ENCODE peak calls at places on chromosomes 12 and 14, in six cellular contexts. L is body of pancreas, E is HepG2, G is ovary, U is A549, J is adrenal gland. R is an unnamed sample.

GRCh38 chr14:24250354-24250753 is 7.9 kb upstream of the TINF2 start:
- DNase-seq in E (no peak), G (no peak), U (no peak), L (no peak), J (no peak), R (no peak)

GRCh38 chr12:69290545-69291277 is 51.3 kb downstream of the CPSF6 start:
- DNase-seq in U (peak; percentile 90), G (peak; percentile 14), J (peak; percentile 88), E (peak; percentile 82), L (peak; percentile 93), R (peak; percentile 24)

GRCh38 chr12:132560831-132561783 is 49.3 kb downstream of the LRCOL1 start:
- DNase-seq in L (peak; percentile 86), U (peak; percentile 82), J (no peak), G (no peak), E (peak; percentile 62), R (peak; percentile 90)

GRCh38 chr12:66508025-66508424 is 170.9 kb downstream of the GRIP1 start:
- DNase-seq in G (no peak), E (no peak), J (no peak), U (no peak), L (no peak), R (no peak)

GRCh38 chr14:99460793-99461192 is 19.9 kb downstream of the SETD3 start:
- DNase-seq in L (no peak), J (no peak), U (no peak), E (no peak), G (no peak), R (no peak)

GRCh38 chr14:51939211-51939705 is 50.1 kb upstream of the RTRAF start:
- DNase-seq in E (no peak), G (no peak), U (no peak), L (peak; percentile 7), J (no peak), R (no peak)

GRCh38 chr12:108812324-108812723 is 45.1 kb downstream of the SSH1 start:
- DNase-seq in G (no peak), E (no peak), U (no peak), J (no peak), L (no peak), R (no peak)

GRCh38 chr12:12015073-12015685 is 55.6 kb upstream of the BCL2L14 start:
- DNase-seq in U (no peak), J (peak; percentile 35), L (no peak), G (no peak), E (no peak), R (no peak)

GRCh38 chr12:51421266-51421884 is 3.3 kb upstream of the SLC4A8 start:
- DNase-seq in U (peak; percentile 76), J (peak; percentile 80), G (peak; percentile 56), L (peak; percentile 65), E (peak; percentile 48), R (peak; percentile 33)

GRCh38 chr12:67515679-67516363 is 132.7 kb upstream of the DYRK2 start:
- DNase-seq in L (peak; percentile 71), U (no peak), E (no peak), G (no peak), J (no peak), R (no peak)

DNA sequence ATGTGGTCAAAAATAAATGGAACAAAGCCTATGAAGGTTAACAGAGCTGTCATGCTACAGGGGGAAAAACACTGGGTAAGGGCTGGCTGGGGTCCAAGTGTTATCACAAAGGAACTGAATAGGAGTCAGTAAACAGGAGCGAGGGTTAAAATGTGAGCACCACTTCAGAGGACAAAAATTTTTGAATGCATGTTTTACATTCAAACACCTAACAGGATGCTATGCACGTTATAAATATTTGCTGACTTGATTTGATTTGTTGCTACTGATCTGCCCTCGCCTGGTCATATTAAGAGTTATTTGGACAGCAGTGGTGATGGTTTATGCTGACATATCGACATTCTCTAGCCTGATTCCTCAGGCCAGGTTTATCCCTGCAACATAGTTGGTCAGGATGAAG is 7.4 kb upstream of the KTN1 start:
- DNase-seq in E (peak; percentile 72), G (no peak), J (peak; percentile 61), U (no peak), L (peak; percentile 45), R (no peak)
- TF ChIP-seq POLR2A in E (no peak), G (no peak), J (no peak), U (no peak), L (no peak), R (no peak)

GRCh38 chr12:14803830-14804160 is 325 bp downstream of the C12orf60 start:
- DNase-seq in G (no peak), J (no peak), U (no peak), E (no peak), L (no peak), R (no peak)

GRCh38 chr12:14802961-14803829 is at the start of the genes C12orf60 and WBP11:
- DNase-seq in J (peak; percentile 100), U (peak; percentile 99), L (peak; percentile 97), E (peak; percentile 99), G (peak; percentile 92), R (peak; percentile 79)
- TF ChIP-seq POLR2A in J (peak; percentile 63), U (peak; percentile 80), L (peak; percentile 37), E (peak; percentile 88), G (peak; percentile 77), R (peak; percentile 69)

GRCh38 chr14:56284641-56285040 is 166.4 kb downstream of the PELI2 start:
- DNase-seq in L (no peak), U (no peak), E (no peak), G (no peak), J (no peak), R (no peak)
- TF ChIP-seq POLR2A in L (no peak), U (no peak), E (no peak), G (no peak), J (no peak), R (no peak)

DNA sequence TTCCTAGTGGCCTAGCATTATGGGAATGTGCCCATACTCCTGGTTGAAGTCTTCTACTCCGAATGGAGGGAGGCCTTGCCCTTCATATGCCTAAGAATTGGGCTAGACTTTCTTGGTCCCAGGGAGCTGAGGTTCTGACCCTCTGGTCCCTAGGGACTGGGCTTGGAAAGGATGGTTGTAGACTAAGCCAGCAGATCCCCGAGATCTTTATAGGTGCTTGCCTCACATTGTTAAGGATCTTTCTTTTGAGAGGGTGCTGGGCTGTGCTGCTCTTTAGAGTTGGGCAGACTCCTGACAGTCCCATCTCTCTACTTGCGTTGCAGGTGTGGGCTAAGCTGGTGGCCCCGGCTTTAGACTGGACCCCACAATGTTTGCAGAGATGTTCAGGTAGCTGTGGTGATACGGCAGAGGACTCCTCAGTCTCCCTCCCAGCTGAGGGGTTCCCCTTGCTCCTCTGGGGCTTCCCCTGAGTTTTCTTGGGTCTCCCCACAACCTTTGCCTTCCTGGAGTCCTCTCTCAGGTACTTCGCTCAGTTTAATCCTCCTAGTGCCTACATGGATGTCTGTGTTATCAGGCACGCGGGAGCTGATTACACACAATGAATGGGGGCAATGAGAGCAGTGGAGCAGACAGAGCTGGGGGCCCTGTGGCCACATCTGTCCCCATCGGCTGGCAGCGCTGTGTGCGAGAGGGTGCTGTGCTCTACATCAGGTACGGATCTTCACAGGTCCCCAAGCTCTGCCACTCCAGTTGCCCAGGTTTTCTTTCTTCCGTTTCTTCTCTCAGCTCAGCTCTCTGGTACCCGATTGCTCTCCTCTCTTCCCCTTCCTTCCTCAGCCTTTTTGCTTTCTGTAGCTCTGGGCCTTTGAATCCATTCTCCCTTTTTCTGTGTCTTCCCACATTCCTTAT is 1.3 kb downstream of the MBD6 start:
- DNase-seq in L (no peak), E (no peak), U (no peak), G (no peak), J (no peak), R (no peak)
- TF ChIP-seq POLR2A in L (no peak), E (no peak), U (no peak), G (no peak), J (no peak), R (no peak)

GRCh38 chr12:112011685-112012084 is 1.3 kb downstream of the TMEM116 start:
- DNase-seq in J (no peak), G (no peak), L (no peak), U (no peak), E (no peak), R (no peak)

GRCh38 chr12:112013601-112014402 is 576 bp downstream of the ERP29 start:
- DNase-seq in U (peak; percentile 89), G (peak; percentile 26), E (peak; percentile 84), J (peak; percentile 88), L (peak; percentile 83), R (peak; percentile 34)

GRCh38 chr12:112010415-112011344 is 2.3 kb downstream of the TMEM116 start:
- DNase-seq in E (no peak), J (no peak), U (no peak), L (no peak), G (no peak), R (no peak)

GRCh38 chr12:112015938-112016337 is 2.7 kb downstream of the ERP29 start:
- DNase-seq in J (no peak), G (no peak), E (no peak), U (no peak), L (no peak), R (no peak)

GRCh38 chr12:112012775-112013600 is at the start of the genes ERP29 and TMEM116:
- DNase-seq in U (peak; percentile 100), J (peak; percentile 100), G (peak; percentile 100), L (peak; percentile 100), E (peak; percentile 95), R (peak; percentile 94)
- TF ChIP-seq POLR2A in U (peak; percentile 97), J (peak; percentile 86), G (peak; percentile 98), L (peak; percentile 76), E (peak; percentile 96), R (peak; percentile 93)

R was measured in H54.